ENCODE peak calls at places on chromosomes 3 and 15, in eight cellular contexts. W is endothelial cell; O is left lung; R is MCF 10A; Q is fibroblast of mammary gland; I is kidney epithelial cell; U is T-helper 17 cell; M is activated naive CD4-positive, alpha-beta T cell treated with anti-CD3 and anti-CD28 coated beads, Interleukin-2, amount 50 U/mL, for 16 hours. G is an unnamed sample.

GRCh38 chr3:5568451-5568850 is 380.9 kb downstream of the EDEM1 start:
- DNase-seq in O (no peak), Q (no peak), U (no peak), M (no peak), W (no peak), I (no peak), R (peak; percentile 12), G (peak; percentile 0)

GRCh38 chr3:38131621-38132369 is 5.1 kb downstream of the ACAA1 start:
- DNase-seq in M (no peak), U (no peak), W (peak; percentile 72), I (no peak), Q (peak; percentile 47), R (peak; percentile 60), O (peak; percentile 35), G (no peak)

GRCh38 chr15:36737430-36737891 is 158.0 kb downstream of the CDIN1 start:
- DNase-seq in I (peak; percentile 10), U (no peak), O (no peak), M (no peak), W (no peak), Q (peak; percentile 63), R (peak; percentile 1), G (no peak)

GRCh38 chr3:164451083-164451910 is 627.0 kb downstream of the SI start:
- DNase-seq in Q (no peak), W (no peak), R (no peak), U (no peak), I (no peak), O (no peak), M (no peak), G (no peak)

GRCh38 chr3:183592820-183593219 is 37.3 kb upstream of the KLHL6 start:
- DNase-seq in U (no peak), O (no peak), M (no peak), R (no peak), Q (no peak), I (no peak), W (no peak), G (no peak)

GRCh38 chr3:139111392-139112229 is 66.9 kb upstream of the PRR23C start:
- DNase-seq in Q (peak; percentile 66), I (no peak), M (peak; percentile 55), O (peak; percentile 55), W (peak; percentile 86), R (peak; percentile 62), U (peak; percentile 18), G (peak; percentile 39)

GRCh38 chr3:121736112-121736511 is 13.4 kb downstream of the GOLGB1 start:
- DNase-seq in O (no peak), I (no peak), M (no peak), Q (peak; percentile 41), W (no peak), U (no peak), R (no peak), G (no peak)

GRCh38 chr3:171369156-171369555 is 91.0 kb downstream of the TNIK start:
- DNase-seq in O (no peak), R (no peak), Q (no peak), M (no peak), W (no peak), U (no peak), I (no peak), G (no peak)

G was measured in NCI-H1436.